ENCODE peak calls at places on chromosomes 1 and 21, in seven cellular contexts. U, Y, H, V, Z, O and B are unnamed samples.
A peak's percentile ranks its signal among the peaks of the same experiment; 100 is the strongest.

GRCh38 chr1:211952299-211952698 is 83.1 kb downstream of the INTS7 start:
- DNase-seq in U (no peak), Y (no peak), H (no peak), V (no peak), Z (no peak), O (no peak), B (no peak)

GRCh38 chr1:110380667-110381283 is 10.1 kb downstream of the SLC16A4 start:
- DNase-seq in U (no peak), Y (no peak), H (peak; percentile 70), V (no peak), Z (no peak), O (peak; percentile 13), B (no peak)

GRCh38 chr1:37033355-37034291 is 692 bp downstream of the GRIK3 start:
- DNase-seq in U (no peak), Y (no peak), H (no peak), V (no peak), Z (peak; percentile 77), O (no peak), B (no peak)

GRCh38 chr1:166418344-166418895 is 251.6 kb upstream of the FAM78B start:
- DNase-seq in U (no peak), Y (no peak), H (no peak), V (no peak), Z (no peak), O (no peak), B (no peak)

GRCh38 chr1:9960705-9961562 is 17.7 kb downstream of the NMNAT1 start:
- DNase-seq in U (no peak), Y (no peak), H (no peak), V (no peak), Z (peak; percentile 66), O (peak; percentile 61), B (no peak)

GRCh38 chr1:45304311-45305081 is 22.2 kb upstream of the HPDL start:
- DNase-seq in U (no peak), Y (no peak), H (no peak), V (no peak), Z (no peak), O (peak; percentile 70), B (no peak)

GRCh38 chr1:3590145-3590768 is 21.1 kb downstream of the MEGF6 start:
- DNase-seq in U (no peak), Y (no peak), H (no peak), V (no peak), Z (no peak), O (no peak), B (no peak)

GRCh38 chr1:96236156-96236739 is 485.3 kb upstream of the PTBP2 start:
- DNase-seq in U (peak; percentile 2), Y (peak; percentile 65), H (peak; percentile 30), V (peak; percentile 28), Z (peak; percentile 65), O (peak; percentile 47), B (no peak)

GRCh38 chr1:88433556-88433955 is 250.5 kb upstream of the PKN2 start:
- DNase-seq in U (no peak), Y (peak; percentile 52), H (no peak), V (peak; percentile 9), Z (no peak), O (no peak), B (no peak)

GRCh38 chr1:2208309-2209239 is 14.0 kb upstream of the FAAP20 start:
- DNase-seq in U (peak; percentile 74), Y (peak; percentile 85), H (no peak), V (no peak), Z (peak; percentile 77), O (no peak), B (no peak)

GRCh38 chr1:57132993-57133614 is 167.3 kb upstream of the C8B start:
- DNase-seq in U (no peak), Y (peak; percentile 42), H (no peak), V (no peak), Z (no peak), O (no peak), B (no peak)

GRCh38 chr1:231724876-231725647 is 98.5 kb downstream of the DISC1 start:
- DNase-seq in U (peak; percentile 40), Y (peak; percentile 50), H (no peak), V (no peak), Z (peak; percentile 90), O (peak; percentile 56), B (peak; percentile 12)

GRCh38 chr1:28926629-28927441 is 12.5 kb downstream of the EPB41 start:
- DNase-seq in U (no peak), Y (no peak), H (no peak), V (no peak), Z (no peak), O (peak; percentile 92), B (peak; percentile 86)

GRCh38 chr1:177278626-177279390 is 108.0 kb downstream of the BRINP2 start:
- DNase-seq in U (no peak), Y (peak; percentile 69), H (no peak), V (peak; percentile 26), Z (peak; percentile 50), O (no peak), B (no peak)

GRCh38 chr1:24252185-24252584 is 65.1 kb upstream of the IFNLR1 start:
- DNase-seq in U (no peak), Y (no peak), H (no peak), V (no peak), Z (no peak), O (no peak), B (no peak)

GRCh38 chr21:29104239-29104708 is 26.2 kb upstream of the MAP3K7CL start:
- DNase-seq in U (no peak), Y (peak; percentile 3), H (no peak), V (no peak), Z (no peak), O (no peak), B (no peak)

DNA sequence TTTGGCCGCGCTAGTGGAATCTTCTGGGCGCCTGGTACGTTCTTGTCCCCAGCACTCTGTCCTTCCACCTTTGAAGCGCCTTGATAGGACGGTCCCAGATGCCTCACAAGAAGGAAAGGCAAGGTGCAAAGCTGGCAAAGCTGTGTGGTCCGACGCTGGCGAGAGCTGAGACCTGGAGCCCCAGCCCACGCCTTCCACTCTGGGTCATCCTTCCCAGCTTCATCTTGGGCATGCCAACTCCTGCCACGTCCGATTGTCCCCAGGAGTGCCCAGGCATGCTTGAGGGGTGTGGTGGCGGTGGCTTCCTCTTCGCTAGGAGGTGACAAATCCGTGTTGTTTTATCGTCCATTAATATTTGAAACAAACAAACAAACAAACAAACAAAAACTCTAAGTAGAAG is 123.9 kb upstream of the DPYD start:
- DNase-seq in U (no peak), Y (peak; percentile 11), H (no peak), V (no peak), Z (peak; percentile 51), O (no peak), B (no peak)
- H3K4me3 ChIP-seq in U (peak overlapping the region; percentile 82), Y (peak overlapping the region; percentile 48), H (peak overlapping the region; percentile 85), V (peak overlapping the region; percentile 83), Z (peak overlapping the region; percentile 75), O (peak overlapping the region; percentile 40), B (no peak overlapping the region)

GRCh38 chr1:160821627-160822026 is 25.7 kb downstream of the LY9 start:
- DNase-seq in U (no peak), Y (no peak), H (no peak), V (no peak), Z (no peak), O (no peak), B (no peak)
- TF ChIP-seq CTCF in U (no peak), Y (peak; percentile 6), H (no peak), V (no peak), Z (peak; percentile 67), O (no peak), B (no peak)

GRCh38 chr1:168386949-168387586 is 106.4 kb downstream of the TBX19 start:
- DNase-seq in U (peak; percentile 64), Y (peak; percentile 81), H (no peak), V (peak; percentile 37), Z (peak; percentile 87), O (peak; percentile 42), B (no peak)
- H3K4me3 ChIP-seq in U (peak overlapping the region; percentile 34), Y (no peak overlapping the region), H (no peak overlapping the region), V (peak overlapping the region; percentile 2), Z (no peak overlapping the region), O (no peak overlapping the region), B (no peak overlapping the region)

GRCh38 chr1:78553859-78554258 is 63.1 kb downstream of the PTGFR start:
- DNase-seq in U (no peak), Y (peak; percentile 24), H (no peak), V (no peak), Z (peak; percentile 70), O (peak; percentile 34), B (no peak)
- TF ChIP-seq CTCF in U (no peak), Y (no peak), H (peak; percentile 3), V (peak; percentile 8), Z (peak; percentile 64), O (peak; percentile 9), B (peak; percentile 25)

DNA sequence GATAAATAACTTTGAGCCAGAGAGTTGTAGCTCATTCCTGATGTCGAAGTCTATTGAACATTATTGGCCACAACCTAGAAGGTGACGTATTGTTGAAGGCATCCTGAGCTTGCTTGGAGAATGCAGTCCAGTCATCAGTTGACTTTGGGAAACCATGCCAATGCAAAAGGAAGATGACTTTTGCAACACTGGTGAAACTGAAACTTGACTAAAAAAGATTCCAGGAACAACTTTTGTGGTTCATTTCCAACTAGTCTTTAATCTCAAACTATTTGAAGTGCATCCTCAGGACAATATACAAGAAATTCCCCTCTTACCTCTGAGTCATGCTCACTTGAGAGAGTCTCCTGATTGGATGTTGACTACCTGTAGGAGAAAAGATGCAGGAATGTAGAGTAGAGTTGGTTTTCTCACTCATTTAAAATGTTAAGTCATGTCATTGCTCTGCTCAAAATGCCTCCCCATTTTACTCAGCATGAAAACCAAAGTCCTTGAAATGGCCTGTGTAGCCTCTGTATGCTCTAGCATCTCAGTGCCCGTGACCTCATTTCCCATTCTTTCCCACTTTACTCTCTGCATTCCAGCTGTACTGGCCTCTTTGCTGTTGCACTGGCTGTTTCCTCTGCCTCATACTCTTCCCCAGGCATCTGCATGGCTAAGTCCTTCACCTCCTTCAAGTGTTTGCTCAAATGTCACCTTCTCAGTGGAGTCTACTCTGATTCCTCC is 24.4 kb upstream of the LEPR start:
- DNase-seq in U (no peak), Y (peak; percentile 44), H (no peak), V (no peak), Z (peak; percentile 68), O (peak; percentile 20), B (no peak)
- H3K4me3 ChIP-seq in U (no peak overlapping the region), Y (no peak overlapping the region), H (no peak overlapping the region), V (no peak overlapping the region), Z (no peak overlapping the region), O (no peak overlapping the region), B (no peak overlapping the region)

GRCh38 chr1:240732390-240732789 is 120.4 kb upstream of the GREM2 start:
- DNase-seq in U (peak; percentile 68), Y (peak; percentile 58), H (peak; percentile 50), V (peak; percentile 28), Z (no peak), O (peak; percentile 38), B (peak; percentile 5)
- TF ChIP-seq CTCF in U (peak; percentile 87), Y (peak; percentile 62), H (peak; percentile 75), V (peak; percentile 61), Z (peak; percentile 83), O (peak; percentile 53), B (peak; percentile 63)

GRCh38 chr1:201553496-201554166 is 14.7 kb downstream of the NAV1 start:
- DNase-seq in U (no peak), Y (no peak), H (no peak), V (no peak), Z (no peak), O (no peak), B (no peak)
- H3K4me3 ChIP-seq in U (no peak overlapping the region), Y (no peak overlapping the region), H (no peak overlapping the region), V (no peak overlapping the region), Z (no peak overlapping the region), O (no peak overlapping the region), B (no peak overlapping the region)